ENCODE peak calls at places on chromosomes 2 and 18, in seven cellular contexts. F, P, H, X, N, Q and D are unnamed samples.

GRCh38 chr2:99150691-99151090 is 4.1 kb downstream of the TSGA10 start:
- DNase-seq in F (no peak), P (no peak), X (peak), Q (no peak), N (no peak), H (no peak), D (no peak)

GRCh38 chr2:120771111-120771555 is 35.5 kb downstream of the GLI2 start:
- DNase-seq in N (no peak), H (no peak), X (no peak), P (no peak), F (no peak), Q (peak), D (no peak)

GRCh38 chr2:41194235-41194634 is 742.3 kb upstream of the SLC8A1 start:
- DNase-seq in F (no peak), X (peak), H (no peak), P (no peak), Q (no peak), N (no peak), D (no peak)

GRCh38 chr2:192195548-192196418 is 1.1 kb upstream of the TMEFF2 start:
- DNase-seq in Q (peak), H (peak), F (peak), X (peak), N (peak), P (peak), D (peak)

GRCh38 chr2:30040147-30040546 is 106.7 kb upstream of the YPEL5 start:
- DNase-seq in N (no peak), P (no peak), F (no peak), Q (no peak), H (no peak), X (no peak), D (no peak)

GRCh38 chr2:11984556-11985158 is 238.2 kb downstream of the LPIN1 start:
- DNase-seq in P (no peak), X (no peak), H (no peak), N (no peak), Q (no peak), F (no peak), D (no peak)

GRCh38 chr18:6382968-6383367 is 31.7 kb downstream of the L3MBTL4 start:
- DNase-seq in Q (no peak), X (no peak), H (no peak), N (no peak), F (no peak), P (no peak), D (no peak)

GRCh38 chr2:9030882-9031645 is 27.6 kb upstream of the MBOAT2 start:
- DNase-seq in H (no peak), X (peak), F (no peak), N (no peak), P (no peak), Q (no peak), D (no peak)

GRCh38 chr2:109380502-109381326 is 233.1 kb downstream of the SEPTIN10 start:
- DNase-seq in N (no peak), X (no peak), H (peak), F (peak), P (no peak), Q (no peak), D (peak)

GRCh38 chr2:224029876-224030275 is 9.2 kb downstream of the SERPINE2 start:
- DNase-seq in H (no peak), N (no peak), X (no peak), F (no peak), Q (no peak), P (no peak), D (no peak)

GRCh38 chr2:172928754-172929153 is 146.9 kb upstream of the MAP3K20 start:
- DNase-seq in Q (no peak), P (no peak), N (no peak), X (peak), H (no peak), F (no peak), D (no peak)

GRCh38 chr2:1884933-1885580 is 140.7 kb upstream of the PXDN start:
- DNase-seq in Q (peak), X (peak), H (no peak), P (no peak), F (no peak), N (no peak), D (no peak)

GRCh38 chr2:190984595-190984994 is 29.4 kb downstream of the STAT1 start:
- DNase-seq in F (no peak), H (no peak), N (no peak), P (no peak), X (peak), Q (no peak), D (no peak)

GRCh38 chr2:127523269-127523930 is 2.9 kb downstream of the IWS1 start:
- DNase-seq in Q (no peak), P (no peak), F (no peak), X (no peak), N (no peak), H (no peak), D (no peak)

GRCh38 chr2:96788393-96789244 is 27.4 kb upstream of the CNNM3 start:
- DNase-seq in Q (peak), F (no peak), H (no peak), X (peak), P (peak), N (no peak), D (no peak)

GRCh38 chr2:64685430-64685829 is 31.7 kb upstream of the SERTAD2 start:
- DNase-seq in Q (no peak), H (no peak), X (peak), F (no peak), N (no peak), P (peak), D (no peak)